ENCODE peak calls at places on chromosome 19, in nine cellular contexts. R, U, X, T, N, D, F, Y and B are unnamed samples.

GRCh38 chr19:19628499-19629134 is 597 bp upstream of the LPAR2 start:
- DNase-seq in X (peak; percentile 70), Y (peak; percentile 58), D (peak; percentile 77), T (no peak), U (peak; percentile 85), N (peak; percentile 92), F (no peak), R (peak; percentile 76), B (peak; percentile 80)

GRCh38 chr19:37928527-37929286 is 21.7 kb downstream of the SIPA1L3 start:
- DNase-seq in R (no peak), N (no peak), F (no peak), T (no peak), Y (no peak), U (no peak), X (no peak), D (peak; percentile 22), B (no peak)

GRCh38 chr19:47445937-47446402 is 25.7 kb downstream of the SLC8A2 start:
- DNase-seq in D (peak; percentile 76), U (peak; percentile 43), Y (no peak), N (peak; percentile 22), X (no peak), T (no peak), F (no peak), R (peak; percentile 50), B (peak; percentile 51)

GRCh38 chr19:13099073-13099999 is 3.3 kb downstream of the LYL1 start:
- DNase-seq in X (no peak), Y (no peak), N (peak; percentile 73), T (no peak), R (peak; percentile 37), F (no peak), D (peak; percentile 94), U (peak; percentile 78), B (peak; percentile 86)

GRCh38 chr19:10568826-10569651 is at the start of gene CDKN2D:
- DNase-seq in N (peak; percentile 100), X (peak; percentile 100), T (peak; percentile 100), F (peak; percentile 99), U (peak; percentile 100), R (peak; percentile 100), D (peak; percentile 100), Y (peak; percentile 100), B (peak; percentile 100)

GRCh38 chr19:56350416-56351045 is 35.9 kb upstream of the ZSCAN5A start:
- DNase-seq in U (peak; percentile 39), D (no peak), F (no peak), T (no peak), R (peak; percentile 67), Y (peak; percentile 44), X (peak; percentile 31), N (peak; percentile 51), B (peak; percentile 74)

GRCh38 chr19:47490847-47491246 is 6.8 kb upstream of the KPTN start:
- DNase-seq in X (no peak), T (no peak), N (no peak), Y (no peak), U (no peak), F (no peak), R (no peak), D (no peak), B (peak; percentile 42)

GRCh38 chr19:16218851-16219250 is 21.1 kb downstream of the AP1M1 start:
- DNase-seq in F (no peak), X (no peak), R (no peak), U (no peak), T (no peak), Y (no peak), D (no peak), N (no peak), B (no peak)

GRCh38 chr19:31264379-31264778 is 84.9 kb downstream of the TSHZ3 start:
- DNase-seq in D (no peak), Y (no peak), N (no peak), T (no peak), R (no peak), F (no peak), X (no peak), U (no peak), B (no peak)

GRCh38 chr19:35478794-35479193 is 11.5 kb downstream of the KRTDAP start:
- DNase-seq in D (no peak), F (no peak), U (no peak), T (no peak), X (no peak), R (no peak), Y (no peak), N (no peak), B (no peak)

GRCh38 chr19:995051-995827 is 5.0 kb upstream of the GRIN3B start:
- DNase-seq in N (no peak), D (no peak), U (no peak), T (no peak), Y (no peak), F (no peak), X (no peak), R (no peak), B (no peak)

GRCh38 chr19:15159251-15159650 is 41.5 kb downstream of the NOTCH3 start:
- DNase-seq in N (no peak), T (no peak), R (peak; percentile 39), U (no peak), X (no peak), D (no peak), F (no peak), Y (no peak), B (no peak)

GRCh38 chr19:15155296-15155695 is 45.5 kb downstream of the NOTCH3 start:
- DNase-seq in U (no peak), X (no peak), T (no peak), R (no peak), F (no peak), D (no peak), N (no peak), Y (no peak), B (no peak)

GRCh38 chr19:15156391-15156790 is 44.4 kb downstream of the NOTCH3 start:
- DNase-seq in Y (no peak), N (no peak), R (no peak), U (no peak), D (no peak), F (no peak), T (no peak), X (no peak), B (no peak)

GRCh38 chr19:15149704-15150103 is 42.5 kb downstream of the SYDE1 start:
- DNase-seq in U (no peak), R (no peak), N (no peak), X (no peak), T (no peak), D (no peak), F (no peak), Y (no peak), B (no peak)

GRCh38 chr19:15154002-15154612 is 46.7 kb downstream of the NOTCH3 start:
- DNase-seq in Y (peak; percentile 60), R (peak; percentile 67), T (no peak), N (peak; percentile 66), X (peak; percentile 43), F (no peak), U (no peak), D (no peak), B (peak; percentile 68)
- TF ChIP-seq CTCF in Y (peak; percentile 81), R (peak; percentile 73), T (peak; percentile 17), N (peak; percentile 77), X (peak; percentile 66), F (peak; percentile 49), U (peak; percentile 10), D (no peak), B (peak; percentile 66)

DNA sequence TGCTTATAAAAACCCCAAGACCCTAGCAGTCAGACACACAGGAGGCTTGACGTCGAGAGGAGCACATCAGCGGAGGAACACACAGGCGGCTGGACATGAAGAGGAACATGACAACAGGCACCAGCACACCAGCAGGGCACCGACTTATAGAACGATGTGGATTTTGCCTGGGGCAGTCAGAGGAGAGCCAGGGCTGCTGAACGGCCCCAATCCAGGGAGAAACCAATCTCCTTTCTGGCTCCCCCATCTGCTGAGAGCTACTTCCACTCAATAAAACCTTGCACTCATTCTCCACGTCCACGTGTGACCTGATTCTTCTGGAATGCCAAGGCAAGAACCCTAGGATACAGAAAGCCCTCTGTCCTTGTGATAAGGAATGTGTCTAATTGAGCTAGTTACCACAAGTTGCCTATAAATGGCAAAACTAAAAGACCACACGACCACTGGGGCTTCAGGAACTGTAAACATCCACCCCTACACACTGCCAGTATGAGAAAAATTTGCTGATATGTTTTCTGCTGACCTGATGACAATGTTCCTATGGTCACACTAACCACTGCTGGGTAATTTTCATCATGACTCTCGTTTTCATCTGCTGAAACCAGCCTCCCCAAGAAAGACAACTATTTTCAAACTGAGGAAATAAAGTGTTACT is 35.8 kb upstream of the CEACAM21 start:
- DNase-seq in D (no peak), U (no peak), Y (no peak), X (no peak), F (no peak), N (no peak), T (no peak), R (no peak), B (no peak)
- TF ChIP-seq CTCF in D (no peak), U (no peak), Y (no peak), X (no peak), F (no peak), N (no peak), T (no peak), R (no peak), B (no peak)

DNA sequence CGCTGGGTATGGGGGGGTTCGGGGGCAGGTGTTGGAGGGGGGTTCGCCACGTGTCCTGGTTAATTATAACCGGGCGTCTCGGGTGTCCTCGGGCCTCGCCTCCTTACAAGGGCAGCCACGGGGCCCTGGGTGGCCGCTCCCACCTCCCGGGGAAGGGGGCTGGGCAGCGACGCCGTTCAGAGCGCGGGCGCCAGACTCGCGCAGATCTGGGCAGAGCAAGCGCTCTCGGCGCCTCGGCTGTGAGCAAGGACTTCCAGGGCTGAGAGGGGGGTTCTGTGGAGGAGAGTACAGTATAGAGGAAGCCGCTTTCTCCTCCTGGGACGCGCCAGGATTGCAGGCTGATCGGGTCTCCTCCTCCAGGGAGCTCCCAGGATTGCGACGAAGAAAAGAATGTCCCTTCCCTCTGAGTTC is 1.0 kb upstream of the CKM start:
- DNase-seq in Y (no peak), N (no peak), F (no peak), X (no peak), T (no peak), D (no peak), R (no peak), U (peak; percentile 28), B (no peak)
- TF ChIP-seq CTCF in Y (no peak), N (no peak), F (no peak), X (no peak), T (no peak), D (no peak), R (no peak), U (no peak), B (no peak)

GRCh38 chr19:45151821-45152503 is 8.8 kb downstream of the NKPD1 start:
- DNase-seq in X (no peak), Y (no peak), N (no peak), F (no peak), D (no peak), U (no peak), T (no peak), R (no peak), B (no peak)

GRCh38 chr19:45150731-45151725 is 9.8 kb downstream of the NKPD1 start:
- DNase-seq in U (no peak), Y (no peak), F (no peak), X (no peak), N (peak; percentile 84), T (no peak), D (no peak), R (no peak), B (no peak)

GRCh38 chr19:45154064-45154827 is 6.5 kb downstream of the NKPD1 start:
- DNase-seq in U (no peak), Y (peak; percentile 86), F (no peak), D (no peak), X (no peak), T (no peak), N (peak; percentile 40), R (peak; percentile 85), B (peak; percentile 50)

GRCh38 chr19:45153339-45154063 is 7.3 kb downstream of the NKPD1 start:
- DNase-seq in X (peak; percentile 77), D (no peak), N (no peak), U (peak; percentile 47), Y (no peak), R (peak; percentile 33), F (no peak), T (no peak), B (peak; percentile 39)

GRCh38 chr19:45152504-45153338 is 8.1 kb downstream of the NKPD1 start:
- DNase-seq in Y (no peak), T (no peak), D (no peak), R (peak; percentile 54), U (peak; percentile 58), X (no peak), N (peak; percentile 48), F (no peak), B (peak; percentile 71)
- TF ChIP-seq CTCF in Y (no peak), T (no peak), D (no peak), R (no peak), U (no peak), X (no peak), N (no peak), F (no peak), B (no peak)